ENCODE peak calls at places on chromosomes 7 and 10, in five cellular contexts. Z is astrocyte; I is ovary; Q is stimulated activated CD8-positive, alpha-beta memory T cell treated with anti-CD3 and anti-CD28 coated beads, Interleukin-15, amount 100 ng/mL, for 24 hours; T is activated T-cell treated with anti-CD3 and anti-CD28 coated beads for 1 hour. N is an unnamed sample.

GRCh38 chr7:130990178-130990832 is 256.3 kb upstream of the KLF14 start:
- DNase-seq in Z (no peak), I (no peak), Q (no peak), T (no peak), N (peak)

GRCh38 chr7:75038508-75038907 is 35.1 kb downstream of the RCC1L start:
- DNase-seq in T (no peak), I (no peak), Q (no peak), Z (no peak), N (no peak)

GRCh38 chr10:53619678-53620077 is 847.1 kb upstream of the MBL2 start:
- DNase-seq in T (no peak), Q (no peak), I (no peak), Z (peak), N (no peak)

GRCh38 chr7:128035712-128036111 is 4.5 kb upstream of the LRRC4 start:
- DNase-seq in Z (no peak), Q (no peak), I (no peak), T (no peak), N (no peak)

GRCh38 chr10:114538544-114538906 is 119.5 kb downstream of the ABLIM1 start:
- DNase-seq in Z (no peak), I (no peak), T (peak), Q (no peak), N (peak)

GRCh38 chr10:78065616-78066410 is 32.1 kb downstream of the RPS24 start:
- DNase-seq in Z (no peak), Q (no peak), T (no peak), I (no peak), N (peak)

GRCh38 chr7:132858251-132858650 is 223.6 kb downstream of the CHCHD3 start:
- DNase-seq in T (no peak), I (no peak), Q (no peak), Z (no peak), N (no peak)

GRCh38 chr10:8130973-8131911 is 76.8 kb downstream of the GATA3 start:
- DNase-seq in T (no peak), Z (peak), Q (no peak), I (no peak), N (no peak)

GRCh38 chr10:6114758-6115410 is 26.1 kb downstream of the RBM17 start:
- DNase-seq in T (no peak), Z (peak), I (no peak), Q (no peak), N (no peak)

GRCh38 chr10:126179637-126180036 is 208.6 kb downstream of the ADAM12 start:
- DNase-seq in Q (no peak), Z (no peak), I (no peak), T (no peak), N (no peak)

GRCh38 chr7:5773661-5774086 is 7.8 kb downstream of the RNF216 start:
- DNase-seq in Z (peak), Q (no peak), I (peak), T (no peak), N (no peak)

GRCh38 chr10:30671011-30671616 is 41.6 kb upstream of the LYZL2 start:
- DNase-seq in Q (no peak), I (no peak), T (no peak), Z (peak), N (no peak)

GRCh38 chr7:123675092-123675473 is 19.4 kb downstream of the LMOD2 start:
- DNase-seq in T (no peak), Z (peak), I (no peak), Q (no peak), N (no peak)

GRCh38 chr10:129768437-129769355 is 195.4 kb downstream of the EBF3 start:
- DNase-seq in Z (no peak), I (no peak), T (no peak), Q (no peak), N (peak)

GRCh38 chr7:136009488-136010079 is 32.4 kb upstream of the MTPN start:
- DNase-seq in Z (peak), T (no peak), I (no peak), Q (no peak), N (no peak)

GRCh38 chr7:3482147-3482921 is 181.3 kb downstream of the SDK1 start:
- DNase-seq in Z (peak), I (no peak), T (no peak), Q (no peak), N (no peak)

GRCh38 chr10:24722676-24723385 is 856 bp downstream of the ARHGAP21 start:
- DNase-seq in Z (no peak), T (peak), I (peak), Q (peak), N (peak)

GRCh38 chr7:70660819-70661191 is 471.1 kb upstream of the GALNT17 start:
- DNase-seq in I (no peak), Q (no peak), T (no peak), Z (no peak), N (no peak)

GRCh38 chr10:60283397-60283796 is 106.3 kb downstream of the ANK3 start:
- DNase-seq in T (no peak), I (no peak), Q (no peak), Z (no peak), N (no peak)

GRCh38 chr7:139743967-139744767 is 33.6 kb downstream of the HIPK2 start:
- DNase-seq in I (no peak), T (no peak), Q (no peak), Z (peak), N (no peak)

GRCh38 chr7:95686109-95686508 is 86.2 kb upstream of the DYNC1I1 start:
- DNase-seq in Z (peak), T (no peak), Q (no peak), I (peak), N (peak)

GRCh38 chr7:82384051-82384464 is 59.5 kb downstream of the CACNA2D1 start:
- DNase-seq in Z (no peak), T (no peak), Q (no peak), I (no peak), N (no peak)

GRCh38 chr10:124867304-124867703 is 65.7 kb downstream of the ABRAXAS2 start:
- DNase-seq in Z (no peak), Q (no peak), T (no peak), I (no peak), N (no peak)

GRCh38 chr7:22581099-22581498 is 81.1 kb upstream of the STEAP1B start:
- DNase-seq in Z (peak), I (no peak), T (no peak), Q (no peak), N (no peak)

GRCh38 chr10:114022292-114022691 is 21.4 kb upstream of the ADRB1 start:
- DNase-seq in Q (no peak), T (no peak), I (peak), Z (no peak), N (no peak)

GRCh38 chr10:86961481-86962091 is 3.2 kb downstream of the SNCG start:
- DNase-seq in I (peak), Q (no peak), T (no peak), Z (no peak), N (no peak)

GRCh38 chr10:82150123-82150900 is 275.3 kb downstream of the NRG3 start:
- DNase-seq in T (no peak), I (no peak), Z (no peak), Q (no peak), N (no peak)

GRCh38 chr7:107045980-107046379 is 1.5 kb downstream of the PRKAR2B start:
- DNase-seq in I (no peak), T (no peak), Z (peak), Q (no peak), N (no peak)

N was measured in ureter.